ENCODE peak calls at places on chromosomes 6 and 20, in four cellular contexts. C is left ventricle myocardium inferior; T is endothelial cell of umbilical vein; V is CD4-positive, alpha-beta memory T cell. I is an unnamed sample.

GRCh38 chr6:161200610-161201201 is 73.2 kb downstream of the AGPAT4 start:
- DNase-seq in T (no peak), V (no peak), C (no peak), I (no peak)

GRCh38 chr20:34680586-34680985 is 3.7 kb upstream of the PIGU start:
- DNase-seq in T (no peak), V (no peak), C (no peak), I (peak; percentile 11)

GRCh38 chr6:6747371-6747770 is 158.9 kb downstream of the LY86 start:
- DNase-seq in C (no peak), T (no peak), V (no peak), I (no peak)

GRCh38 chr6:166341915-166342292 is 441 bp downstream of the SFT2D1 start:
- DNase-seq in C (no peak), V (no peak), T (no peak), I (peak; percentile 46)

GRCh38 chr20:41668057-41668749 is 50.0 kb upstream of the CHD6 start:
- DNase-seq in T (no peak), C (no peak), V (no peak), I (no peak)

GRCh38 chr6:135182120-135182992 is 1.2 kb downstream of the MYB start:
- DNase-seq in C (no peak), T (peak; percentile 9), V (peak; percentile 18), I (peak; percentile 44)

GRCh38 chr6:135243871-135244796 is 63.0 kb downstream of the MYB start:
- DNase-seq in T (no peak), V (no peak), C (no peak), I (no peak)

GRCh38 chr6:112214749-112215269 is 39.6 kb downstream of the LAMA4 start:
- DNase-seq in T (peak; percentile 82), V (no peak), C (no peak), I (no peak)

GRCh38 chr6:16876201-16876600 is 114.9 kb upstream of the ATXN1 start:
- DNase-seq in V (no peak), C (no peak), T (no peak), I (no peak)

GRCh38 chr20:1897965-1898464 is 2.8 kb downstream of the SIRPA start:
- DNase-seq in C (no peak), V (no peak), T (no peak), I (no peak)

GRCh38 chr6:134883314-134883713 is 66.6 kb downstream of the ALDH8A1 start:
- DNase-seq in T (peak; percentile 28), V (no peak), C (no peak), I (no peak)

GRCh38 chr6:3326981-3327380 is 68.2 kb downstream of the PSMG4 start:
- DNase-seq in C (no peak), V (no peak), T (no peak), I (no peak)

GRCh38 chr20:62710886-62711702 is 2.5 kb downstream of the NTSR1 start:
- DNase-seq in C (no peak), T (no peak), V (no peak), I (no peak)

GRCh38 chr6:126170875-126171489 is 168.9 kb upstream of the CENPW start:
- DNase-seq in V (peak; percentile 5), T (peak; percentile 48), C (no peak), I (no peak)

GRCh38 chr6:35294308-35294945 is 3.2 kb upstream of the DEF6 start:
- DNase-seq in C (no peak), T (peak; percentile 33), V (peak; percentile 49), I (peak; percentile 52)

GRCh38 chr6:39594304-39594703 is 130.9 kb downstream of the KIF6 start:
- DNase-seq in V (no peak), T (no peak), C (no peak), I (no peak)

GRCh38 chr20:61538481-61539265 is 286.6 kb downstream of the CDH4 start:
- DNase-seq in T (no peak), V (no peak), C (no peak), I (no peak)

GRCh38 chr20:52826722-52827121 is 145.4 kb upstream of the TSHZ2 start:
- DNase-seq in C (no peak), T (no peak), V (no peak), I (no peak)

GRCh38 chr6:130513770-130514169 is 148.0 kb downstream of the TMEM200A start:
- DNase-seq in V (peak; percentile 78), T (no peak), C (no peak), I (peak; percentile 35)

GRCh38 chr20:25012616-25013189 is 20.2 kb upstream of the APMAP start:
- DNase-seq in T (no peak), V (no peak), C (no peak), I (no peak)

GRCh38 chr6:3035397-3035796 is 32.9 kb upstream of the RIPK1 start:
- DNase-seq in C (no peak), V (no peak), T (no peak), I (no peak)

GRCh38 chr6:27892596-27893058 is 19.6 kb downstream of the OR2B2 start:
- DNase-seq in V (no peak), C (no peak), T (no peak), I (no peak)

GRCh38 chr6:41538556-41539182 is 7.5 kb upstream of the FOXP4 start:
- DNase-seq in V (no peak), T (no peak), C (no peak), I (no peak)

GRCh38 chr6:27096834-27097511 is 150.5 kb upstream of the PRSS16 start:
- DNase-seq in C (no peak), V (no peak), T (peak; percentile 64), I (peak; percentile 52)

GRCh38 chr6:74578339-74578738 is 627.5 kb downstream of the COL12A1 start:
- DNase-seq in V (no peak), T (peak; percentile 49), C (no peak), I (peak; percentile 78)

DNA sequence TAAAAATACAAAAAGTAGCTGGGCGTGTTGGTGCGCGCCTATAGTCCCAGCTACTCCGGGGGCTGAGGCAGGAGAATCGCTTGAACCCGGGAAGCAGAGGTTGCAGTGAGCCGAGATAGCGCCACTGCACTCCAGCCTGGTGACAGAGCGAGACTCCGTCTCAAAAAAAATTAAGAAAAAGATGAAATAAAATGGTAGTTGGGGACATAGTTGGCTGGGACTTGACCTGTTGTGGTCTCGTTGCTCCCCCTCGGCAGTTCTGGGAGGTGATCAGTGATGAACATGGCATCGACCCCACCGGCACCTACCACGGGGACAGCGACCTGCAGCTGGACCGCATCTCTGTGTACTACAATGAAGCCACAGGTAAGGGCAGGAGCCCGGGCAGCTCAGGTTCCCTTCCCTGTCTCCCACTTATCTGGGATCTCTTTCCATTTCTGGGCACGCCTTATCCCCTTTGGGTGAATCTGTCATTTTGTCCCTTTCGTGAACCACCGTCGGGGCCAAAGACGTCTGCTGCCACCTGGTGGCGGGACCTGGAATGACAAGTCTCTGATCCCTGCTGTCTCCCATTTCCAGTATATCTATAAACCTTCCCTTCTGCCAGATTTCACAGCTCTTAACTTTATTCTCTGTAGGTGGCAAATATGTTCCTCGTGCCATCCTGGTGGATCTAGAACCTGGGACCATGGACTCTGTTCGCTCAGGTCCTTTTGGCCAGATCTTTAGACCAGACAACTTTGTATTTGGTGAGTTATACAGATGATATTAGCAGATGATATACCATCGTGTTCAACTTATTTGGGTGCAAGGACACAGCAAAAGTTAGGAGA is 2.3 kb downstream of the TUBB start:
- DNase-seq in C (peak; percentile 84), T (peak; percentile 82), V (peak; percentile 83), I (peak; percentile 86)
- H3K4me1 ChIP-seq in C (peaks cover 84% of the 10 kb centered on the region), T (peaks cover 37% of the 10 kb centered on the region), V (peaks cover 60% of the 10 kb centered on the region), I (peaks cover 52% of the 10 kb centered on the region)

GRCh38 chr20:17635320-17635673 is 46.7 kb downstream of the RRBP1 start:
- DNase-seq in V (no peak), T (no peak), C (no peak), I (no peak)

GRCh38 chr20:17633221-17633849 is 48.7 kb downstream of the RRBP1 start:
- DNase-seq in C (no peak), T (no peak), V (no peak), I (no peak)

GRCh38 chr20:17634666-17635319 is 47.2 kb downstream of the RRBP1 start:
- DNase-seq in T (no peak), V (no peak), C (no peak), I (no peak)

GRCh38 chr20:17635846-17636245 is 46.2 kb downstream of the RRBP1 start:
- DNase-seq in T (no peak), V (no peak), C (no peak), I (no peak)

DNA sequence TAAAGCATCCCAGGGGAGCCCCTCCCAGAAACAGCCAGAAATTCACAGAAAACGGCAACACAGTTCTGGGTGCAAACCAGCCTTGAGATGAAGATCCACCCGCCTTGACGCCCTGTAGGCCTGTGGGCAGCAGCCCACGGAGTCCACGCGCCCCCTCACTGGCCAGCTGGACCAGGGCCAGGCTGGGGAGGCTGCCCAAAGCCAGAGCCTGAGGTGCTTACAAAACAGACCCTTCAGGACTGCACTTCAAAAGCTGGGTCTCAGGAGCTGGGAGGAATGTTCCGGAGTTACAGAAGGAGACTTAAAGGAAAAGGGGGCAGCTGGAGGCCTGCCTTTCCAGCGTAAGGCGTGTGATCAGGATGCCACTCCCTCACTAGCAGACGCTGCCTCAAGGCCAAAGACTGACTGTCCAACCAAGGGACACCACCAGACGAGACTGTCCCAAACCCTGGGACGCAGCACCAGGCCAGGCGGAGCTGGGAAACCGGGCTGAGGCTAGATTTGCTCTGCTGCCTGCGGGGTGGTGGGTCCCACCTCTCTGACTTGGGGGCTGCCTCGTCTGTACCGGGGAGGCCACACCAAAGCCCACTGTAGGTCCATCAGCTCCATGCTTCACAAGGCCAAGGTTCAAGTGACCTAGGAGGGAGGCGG is 48.1 kb downstream of the RRBP1 start:
- DNase-seq in C (no peak), T (no peak), V (no peak), I (no peak)
- H3K9me3 ChIP-seq in C (no peaks in the 10 kb centered on the region), T (no peaks in the 10 kb centered on the region), V (no peaks in the 10 kb centered on the region), I (no peaks in the 10 kb centered on the region)

DNA sequence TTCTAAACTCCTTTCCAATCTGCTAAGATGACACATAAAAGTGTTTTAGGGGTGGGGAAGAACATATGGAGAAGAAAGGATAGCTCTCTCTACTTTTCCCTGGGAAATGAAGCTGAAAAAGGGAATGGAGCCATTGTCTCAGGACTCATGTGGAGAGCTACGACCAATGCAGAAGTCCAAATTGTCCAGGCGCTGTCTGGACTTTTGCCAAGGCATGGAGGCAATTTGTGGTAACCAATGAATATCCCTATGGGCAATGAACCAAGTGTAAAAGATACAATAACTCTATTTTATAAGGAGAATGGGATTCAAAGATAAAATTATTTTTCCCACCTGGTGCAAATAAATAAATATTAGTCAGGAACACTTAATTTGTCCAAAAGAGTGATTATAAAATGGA is 16.0 kb downstream of the FBXL4 start:
- DNase-seq in C (no peak), T (no peak), V (no peak), I (no peak)
- H3K4me3 ChIP-seq in C (no peak overlapping the region), T (no peak overlapping the region), V (no peak overlapping the region), I (no peak overlapping the region)

DNA sequence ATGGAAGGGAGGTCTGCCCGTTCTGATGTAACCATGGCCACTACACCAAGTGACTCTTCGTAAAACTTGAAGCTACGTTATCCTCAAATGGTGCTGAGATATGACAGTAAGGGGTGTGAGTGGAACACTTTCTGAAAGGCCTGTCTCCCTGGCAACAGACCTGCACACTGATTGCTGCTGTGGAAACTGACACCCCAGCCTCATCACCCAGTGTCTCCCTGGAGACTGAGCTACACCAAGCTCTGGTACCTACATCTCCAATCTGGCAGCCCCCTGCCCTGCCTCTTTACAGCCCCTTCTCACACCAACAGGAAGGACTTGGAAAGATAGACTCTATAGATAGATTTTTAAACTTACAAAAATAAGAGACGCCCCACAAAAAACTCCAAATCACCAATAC is 13.2 kb downstream of the PI16 start:
- DNase-seq in C (no peak), V (no peak), T (no peak), I (no peak)
- H3K4me1 ChIP-seq in C (peaks cover 85% of the 10 kb centered on the region), V (peaks cover 26% of the 10 kb centered on the region), T (no peaks in the 10 kb centered on the region), I (peaks cover 11% of the 10 kb centered on the region)

I was measured in adipocyte.